ENCODE peak calls at places on chromosomes 1 and 21, in ten cellular contexts. S is RWPE1; H is HS-27A; M is SJSA1; G is adrenal gland; T is GM04504; K is iPS-NIHi11; X is CD8-positive, alpha-beta T cell; Q is GM10248; I is hippocampal formation. L is an unnamed sample.

GRCh38 chr21:37842163-37842919 is 73.9 kb downstream of the KCNJ6 start:
- DNase-seq in S (no peak), H (no peak), M (no peak), G (no peak), T (no peak), K (no peak), X (no peak), Q (no peak), I (no peak), L (no peak)

GRCh38 chr1:7827134-7827955 is 25.5 kb downstream of the UTS2 start:
- DNase-seq in S (no peak), H (no peak), M (no peak), G (peak), T (no peak), K (no peak), X (peak), Q (peak), I (no peak), L (no peak)

GRCh38 chr1:97051823-97052222 is 330.2 kb downstream of the PTBP2 start:
- DNase-seq in S (no peak), H (no peak), M (no peak), G (no peak), T (no peak), K (no peak), X (no peak), Q (no peak), I (no peak), L (no peak)

GRCh38 chr1:85865183-85865582 is 156.9 kb upstream of the ZNHIT6 start:
- DNase-seq in S (no peak), H (no peak), M (no peak), G (no peak), T (peak), K (no peak), X (no peak), Q (no peak), I (no peak), L (no peak)

GRCh38 chr1:228367798-228368791 is 38.5 kb downstream of the TRIM11 start:
- DNase-seq in S (no peak), H (no peak), M (no peak), G (peak), T (no peak), K (peak), X (no peak), Q (no peak), I (no peak), L (no peak)

GRCh38 chr1:66521736-66522365 is 12.1 kb upstream of the SGIP1 start:
- DNase-seq in S (peak), H (no peak), M (no peak), G (no peak), T (peak), K (no peak), X (no peak), Q (no peak), I (no peak), L (no peak)

GRCh38 chr1:43043695-43044094 is 85.0 kb upstream of the SLC2A1 start:
- DNase-seq in S (no peak), H (no peak), M (no peak), G (no peak), T (no peak), K (no peak), X (no peak), Q (no peak), I (no peak), L (no peak)

GRCh38 chr1:163054056-163054706 is 15.0 kb upstream of the RGS4 start:
- DNase-seq in S (no peak), H (no peak), M (no peak), G (no peak), T (no peak), K (peak), X (no peak), Q (no peak), I (no peak), L (no peak)

GRCh38 chr1:151213560-151213959 is 15.2 kb downstream of the PIP5K1A start:
- DNase-seq in S (no peak), H (no peak), M (no peak), G (no peak), T (no peak), K (no peak), X (no peak), Q (no peak), I (no peak), L (no peak)

GRCh38 chr1:89994231-89994804 is 592 bp upstream of the ZNF326 start:
- DNase-seq in S (no peak), H (no peak), M (no peak), G (peak), T (no peak), K (no peak), X (no peak), Q (no peak), I (no peak), L (no peak)

GRCh38 chr1:9050803-9051202 is 18.6 kb downstream of the SLC2A5 start:
- DNase-seq in S (no peak), H (no peak), M (no peak), G (no peak), T (no peak), K (no peak), X (no peak), Q (no peak), I (no peak), L (no peak)

GRCh38 chr1:156840186-156840585 is 18.7 kb downstream of the INSRR start:
- DNase-seq in S (no peak), H (no peak), M (no peak), G (no peak), T (no peak), K (no peak), X (no peak), Q (no peak), I (no peak), L (no peak)

GRCh38 chr1:229984310-229984991 is 82.6 kb upstream of the GALNT2 start:
- DNase-seq in S (no peak), H (no peak), M (no peak), G (no peak), T (no peak), K (no peak), X (no peak), Q (no peak), I (no peak), L (no peak)

GRCh38 chr1:206507395-206508129 is at the start of gene RASSF5:
- DNase-seq in S (peak), H (no peak), M (peak), G (peak), T (no peak), K (peak), X (peak), Q (peak), I (peak), L (peak)

GRCh38 chr1:100039571-100039970 is 69.8 kb downstream of the SLC35A3 start:
- DNase-seq in S (no peak), H (no peak), M (peak), G (no peak), T (no peak), K (no peak), X (no peak), Q (no peak), I (no peak), L (no peak)

GRCh38 chr1:58735591-58735990 is 35.7 kb upstream of the MYSM1 start:
- DNase-seq in S (no peak), H (no peak), M (no peak), G (no peak), T (no peak), K (no peak), X (no peak), Q (no peak), I (no peak), L (no peak)

GRCh38 chr1:6498576-6499111 is 7.2 kb upstream of the PLEKHG5 start:
- DNase-seq in S (no peak), H (no peak), M (no peak), G (no peak), T (no peak), K (no peak), X (no peak), Q (no peak), I (no peak), L (no peak)

GRCh38 chr1:41670558-41670957 is 186.1 kb upstream of the EDN2 start:
- DNase-seq in S (peak), H (no peak), M (peak), G (no peak), T (no peak), K (no peak), X (no peak), Q (no peak), I (no peak), L (no peak)

GRCh38 chr1:230125633-230126528 is 58.8 kb downstream of the GALNT2 start:
- DNase-seq in S (peak), H (no peak), M (no peak), G (no peak), T (no peak), K (no peak), X (no peak), Q (no peak), I (no peak), L (no peak)

GRCh38 chr21:14361958-14362357 is 21.0 kb downstream of the HSPA13 start:
- DNase-seq in S (peak), H (no peak), M (no peak), G (no peak), T (no peak), K (no peak), X (no peak), Q (no peak), I (no peak), L (no peak)

GRCh38 chr1:201020647-201021332 is 2.7 kb downstream of the KIF21B start:
- DNase-seq in S (peak), H (no peak), M (no peak), G (no peak), T (no peak), K (peak), X (no peak), Q (no peak), I (peak), L (peak)

GRCh38 chr1:184686540-184686939 is 68.1 kb downstream of the EDEM3 start:
- DNase-seq in S (no peak), H (no peak), M (no peak), G (peak), T (no peak), K (no peak), X (no peak), Q (no peak), I (no peak), L (no peak)

GRCh38 chr1:34980715-34981114 is 4.4 kb downstream of the TMEM35B start:
- DNase-seq in S (no peak), H (no peak), M (no peak), G (no peak), T (no peak), K (no peak), X (no peak), Q (no peak), I (no peak), L (no peak)

GRCh38 chr1:10881046-10881445 is 84.6 kb upstream of the CASZ1 start:
- DNase-seq in S (no peak), H (no peak), M (no peak), G (no peak), T (no peak), K (no peak), X (no peak), Q (no peak), I (no peak), L (no peak)

GRCh38 chr1:78716186-78716585 is 66.6 kb downstream of the IFI44 start:
- DNase-seq in S (no peak), H (peak), M (peak), G (no peak), T (no peak), K (no peak), X (no peak), Q (no peak), I (no peak), L (no peak)

GRCh38 chr21:28334407-28334806 is 658.3 kb downstream of the LTN1 start:
- DNase-seq in S (no peak), H (no peak), M (no peak), G (no peak), T (no peak), K (no peak), X (no peak), Q (no peak), I (no peak), L (no peak)

GRCh38 chr1:206022766-206023165 is 929 bp downstream of the CTSE start:
- DNase-seq in S (no peak), H (no peak), M (no peak), G (no peak), T (no peak), K (no peak), X (no peak), Q (no peak), I (no peak), L (no peak)

GRCh38 chr1:63892632-63893395 is 119.0 kb downstream of the ROR1 start:
- DNase-seq in S (no peak), H (no peak), M (peak), G (no peak), T (no peak), K (no peak), X (no peak), Q (peak), I (peak), L (peak)

GRCh38 chr1:181141431-181141910 is 53.0 kb downstream of the IER5 start:
- DNase-seq in S (peak), H (no peak), M (peak), G (no peak), T (no peak), K (no peak), X (no peak), Q (no peak), I (no peak), L (no peak)

GRCh38 chr1:55580845-55581332 is 365.7 kb upstream of the USP24 start:
- DNase-seq in S (peak), H (peak), M (peak), G (no peak), T (peak), K (no peak), X (no peak), Q (no peak), I (no peak), L (no peak)

GRCh38 chr1:64864018-64864945 is 102.1 kb downstream of the JAK1 start:
- DNase-seq in S (no peak), H (no peak), M (no peak), G (peak), T (no peak), K (no peak), X (peak), Q (peak), I (no peak), L (no peak)

GRCh38 chr1:50661626-50662025 is 238.4 kb upstream of the DMRTA2 start:
- DNase-seq in S (no peak), H (no peak), M (peak), G (no peak), T (no peak), K (no peak), X (no peak), Q (no peak), I (no peak), L (no peak)

GRCh38 chr1:32924881-32925344 is 23.7 kb upstream of the TMEM54 start:
- DNase-seq in S (no peak), H (no peak), M (no peak), G (no peak), T (no peak), K (peak), X (no peak), Q (no peak), I (no peak), L (no peak)

GRCh38 chr1:160550572-160551034 is 27.5 kb upstream of the SLAMF6 start:
- DNase-seq in S (no peak), H (no peak), M (no peak), G (no peak), T (no peak), K (peak), X (peak), Q (no peak), I (no peak), L (no peak)

GRCh38 chr1:2800664-2801045 is 838 bp downstream of the TTC34 start:
- DNase-seq in S (no peak), H (no peak), M (no peak), G (no peak), T (no peak), K (no peak), X (no peak), Q (no peak), I (no peak), L (no peak)

GRCh38 chr1:33661791-33662190 is 189.3 kb downstream of the ZSCAN20 start:
- DNase-seq in S (no peak), H (no peak), M (no peak), G (no peak), T (no peak), K (no peak), X (no peak), Q (no peak), I (no peak), L (no peak)

GRCh38 chr1:33295450-33296081 is 25.3 kb downstream of the A3GALT2 start:
- DNase-seq in S (peak), H (peak), M (peak), G (peak), T (peak), K (peak), X (peak), Q (peak), I (peak), L (peak)

GRCh38 chr1:166858726-166859419 is 17.2 kb downstream of the TADA1 start:
- DNase-seq in S (no peak), H (no peak), M (no peak), G (no peak), T (no peak), K (no peak), X (no peak), Q (no peak), I (peak), L (peak)